ENCODE peak calls at places on chromosomes 5 and 9, in seven cellular contexts. One of them, this sample, is unnamed.

GRCh38 chr5:117955831-117956230 is 1032.5 kb downstream of the DTWD2 start:
- DNase-seq in cerebellar cortex: no peak
- DNase-seq in activated effector memory CD4-positive, alpha-beta T cell treated with Interleukin-2 at 50 U/mL for 16 hours: no peak
- DNase-seq in T-helper 1 cell: no peak
- DNase-seq in GM10248: no peak
- DNase-seq in stimulated activated CD8-positive, alpha-beta memory T cell treated with anti-CD3 and anti-CD28 coated beads, Interleukin-4, amount 100 ng/mL, for 4 hours: no peak
- DNase-seq in putamen: no peak
- DNase-seq in this sample: no peak

GRCh38 chr5:773517-774264 is 10.8 kb downstream of the ZDHHC11B start:
- DNase-seq in activated effector memory CD4-positive, alpha-beta T cell treated with Interleukin-2 at 50 U/mL for 16 hours: no peak
- DNase-seq in putamen: no peak
- DNase-seq in stimulated activated CD8-positive, alpha-beta memory T cell treated with anti-CD3 and anti-CD28 coated beads, Interleukin-4, amount 100 ng/mL, for 4 hours: no peak
- DNase-seq in GM10248: peak; percentile 12
- DNase-seq in cerebellar cortex: no peak
- DNase-seq in T-helper 1 cell: no peak
- DNase-seq in this sample: no peak

GRCh38 chr9:69279084-69279729 is 45.8 kb upstream of the ENTREP1 start:
- DNase-seq in T-helper 1 cell: no peak
- DNase-seq in stimulated activated CD8-positive, alpha-beta memory T cell treated with anti-CD3 and anti-CD28 coated beads, Interleukin-4, amount 100 ng/mL, for 4 hours: no peak
- DNase-seq in GM10248: no peak
- DNase-seq in putamen: no peak
- DNase-seq in activated effector memory CD4-positive, alpha-beta T cell treated with Interleukin-2 at 50 U/mL for 16 hours: no peak
- DNase-seq in cerebellar cortex: no peak
- DNase-seq in this sample: no peak

GRCh38 chr9:18675973-18676372 is 202.0 kb downstream of the ADAMTSL1 start:
- DNase-seq in activated effector memory CD4-positive, alpha-beta T cell treated with Interleukin-2 at 50 U/mL for 16 hours: no peak
- DNase-seq in T-helper 1 cell: no peak
- DNase-seq in GM10248: no peak
- DNase-seq in stimulated activated CD8-positive, alpha-beta memory T cell treated with anti-CD3 and anti-CD28 coated beads, Interleukin-4, amount 100 ng/mL, for 4 hours: no peak
- DNase-seq in cerebellar cortex: no peak
- DNase-seq in putamen: no peak
- DNase-seq in this sample: no peak

GRCh38 chr9:121824651-121825480 is 173.4 kb downstream of the DAB2IP start:
- DNase-seq in cerebellar cortex: no peak
- DNase-seq in activated effector memory CD4-positive, alpha-beta T cell treated with Interleukin-2 at 50 U/mL for 16 hours: no peak
- DNase-seq in T-helper 1 cell: no peak
- DNase-seq in GM10248: no peak
- DNase-seq in stimulated activated CD8-positive, alpha-beta memory T cell treated with anti-CD3 and anti-CD28 coated beads, Interleukin-4, amount 100 ng/mL, for 4 hours: no peak
- DNase-seq in putamen: no peak
- DNase-seq in this sample: no peak

GRCh38 chr5:170581211-170581610 is 77.4 kb downstream of the KCNIP1 start:
- DNase-seq in putamen: no peak
- DNase-seq in GM10248: no peak
- DNase-seq in stimulated activated CD8-positive, alpha-beta memory T cell treated with anti-CD3 and anti-CD28 coated beads, Interleukin-4, amount 100 ng/mL, for 4 hours: no peak
- DNase-seq in T-helper 1 cell: no peak
- DNase-seq in activated effector memory CD4-positive, alpha-beta T cell treated with Interleukin-2 at 50 U/mL for 16 hours: no peak
- DNase-seq in cerebellar cortex: no peak
- DNase-seq in this sample: no peak

GRCh38 chr9:127583605-127584053 is 28.4 kb upstream of the STXBP1 start:
- DNase-seq in activated effector memory CD4-positive, alpha-beta T cell treated with Interleukin-2 at 50 U/mL for 16 hours: no peak
- DNase-seq in T-helper 1 cell: no peak
- DNase-seq in cerebellar cortex: no peak
- DNase-seq in GM10248: no peak
- DNase-seq in putamen: no peak
- DNase-seq in stimulated activated CD8-positive, alpha-beta memory T cell treated with anti-CD3 and anti-CD28 coated beads, Interleukin-4, amount 100 ng/mL, for 4 hours: no peak
- DNase-seq in this sample: no peak

GRCh38 chr9:35616681-35617459 is 1.3 kb downstream of the CD72 start:
- DNase-seq in GM10248: peak; percentile 83
- DNase-seq in T-helper 1 cell: peak; percentile 74
- DNase-seq in putamen: no peak
- DNase-seq in stimulated activated CD8-positive, alpha-beta memory T cell treated with anti-CD3 and anti-CD28 coated beads, Interleukin-4, amount 100 ng/mL, for 4 hours: peak; percentile 34
- DNase-seq in activated effector memory CD4-positive, alpha-beta T cell treated with Interleukin-2 at 50 U/mL for 16 hours: peak; percentile 58
- DNase-seq in cerebellar cortex: no peak
- DNase-seq in this sample: peak; percentile 60

GRCh38 chr5:59034498-59035186 is 451.8 kb downstream of the RAB3C start:
- DNase-seq in putamen: no peak
- DNase-seq in stimulated activated CD8-positive, alpha-beta memory T cell treated with anti-CD3 and anti-CD28 coated beads, Interleukin-4, amount 100 ng/mL, for 4 hours: no peak
- DNase-seq in activated effector memory CD4-positive, alpha-beta T cell treated with Interleukin-2 at 50 U/mL for 16 hours: no peak
- DNase-seq in cerebellar cortex: peak; percentile 37
- DNase-seq in GM10248: peak; percentile 34
- DNase-seq in T-helper 1 cell: peak; percentile 61
- DNase-seq in this sample: peak; percentile 31

GRCh38 chr5:36417668-36418067 is 116.0 kb upstream of the RANBP3L start:
- DNase-seq in T-helper 1 cell: no peak
- DNase-seq in putamen: no peak
- DNase-seq in activated effector memory CD4-positive, alpha-beta T cell treated with Interleukin-2 at 50 U/mL for 16 hours: no peak
- DNase-seq in stimulated activated CD8-positive, alpha-beta memory T cell treated with anti-CD3 and anti-CD28 coated beads, Interleukin-4, amount 100 ng/mL, for 4 hours: no peak
- DNase-seq in cerebellar cortex: no peak
- DNase-seq in GM10248: no peak
- DNase-seq in this sample: no peak

GRCh38 chr5:110817437-110817836 is 78.6 kb downstream of the SLC25A46 start:
- DNase-seq in activated effector memory CD4-positive, alpha-beta T cell treated with Interleukin-2 at 50 U/mL for 16 hours: no peak
- DNase-seq in stimulated activated CD8-positive, alpha-beta memory T cell treated with anti-CD3 and anti-CD28 coated beads, Interleukin-4, amount 100 ng/mL, for 4 hours: no peak
- DNase-seq in putamen: no peak
- DNase-seq in T-helper 1 cell: no peak
- DNase-seq in cerebellar cortex: no peak
- DNase-seq in GM10248: no peak
- DNase-seq in this sample: no peak

GRCh38 chr5:181243521-181244307 is at the start of gene RACK1:
- DNase-seq in putamen: peak; percentile 93
- DNase-seq in stimulated activated CD8-positive, alpha-beta memory T cell treated with anti-CD3 and anti-CD28 coated beads, Interleukin-4, amount 100 ng/mL, for 4 hours: peak; percentile 86
- DNase-seq in T-helper 1 cell: peak; percentile 92
- DNase-seq in GM10248: peak; percentile 89
- DNase-seq in activated effector memory CD4-positive, alpha-beta T cell treated with Interleukin-2 at 50 U/mL for 16 hours: peak; percentile 85
- DNase-seq in cerebellar cortex: peak; percentile 96
- DNase-seq in this sample: peak; percentile 89

GRCh38 chr9:106697390-106697789 is 165.6 kb upstream of the ZNF462 start:
- DNase-seq in GM10248: no peak
- DNase-seq in activated effector memory CD4-positive, alpha-beta T cell treated with Interleukin-2 at 50 U/mL for 16 hours: no peak
- DNase-seq in cerebellar cortex: no peak
- DNase-seq in T-helper 1 cell: no peak
- DNase-seq in stimulated activated CD8-positive, alpha-beta memory T cell treated with anti-CD3 and anti-CD28 coated beads, Interleukin-4, amount 100 ng/mL, for 4 hours: no peak
- DNase-seq in putamen: no peak
- DNase-seq in this sample: no peak

GRCh38 chr5:179777909-179778308 is 15.9 kb upstream of the LTC4S start:
- DNase-seq in putamen: no peak
- DNase-seq in activated effector memory CD4-positive, alpha-beta T cell treated with Interleukin-2 at 50 U/mL for 16 hours: no peak
- DNase-seq in cerebellar cortex: no peak
- DNase-seq in stimulated activated CD8-positive, alpha-beta memory T cell treated with anti-CD3 and anti-CD28 coated beads, Interleukin-4, amount 100 ng/mL, for 4 hours: no peak
- DNase-seq in T-helper 1 cell: no peak
- DNase-seq in GM10248: no peak
- DNase-seq in this sample: no peak

GRCh38 chr5:38291355-38291754 is 33.0 kb downstream of the EGFLAM start:
- DNase-seq in cerebellar cortex: no peak
- DNase-seq in stimulated activated CD8-positive, alpha-beta memory T cell treated with anti-CD3 and anti-CD28 coated beads, Interleukin-4, amount 100 ng/mL, for 4 hours: no peak
- DNase-seq in putamen: no peak
- DNase-seq in T-helper 1 cell: no peak
- DNase-seq in activated effector memory CD4-positive, alpha-beta T cell treated with Interleukin-2 at 50 U/mL for 16 hours: no peak
- DNase-seq in GM10248: no peak
- DNase-seq in this sample: no peak

GRCh38 chr9:10538073-10538472 is 74.7 kb downstream of the PTPRD start:
- DNase-seq in cerebellar cortex: no peak
- DNase-seq in activated effector memory CD4-positive, alpha-beta T cell treated with Interleukin-2 at 50 U/mL for 16 hours: no peak
- DNase-seq in T-helper 1 cell: no peak
- DNase-seq in stimulated activated CD8-positive, alpha-beta memory T cell treated with anti-CD3 and anti-CD28 coated beads, Interleukin-4, amount 100 ng/mL, for 4 hours: no peak
- DNase-seq in GM10248: no peak
- DNase-seq in putamen: no peak
- DNase-seq in this sample: no peak

GRCh38 chr9:7983361-7983974 is 183.9 kb upstream of the DMAC1 start:
- DNase-seq in GM10248: no peak
- DNase-seq in cerebellar cortex: no peak
- DNase-seq in stimulated activated CD8-positive, alpha-beta memory T cell treated with anti-CD3 and anti-CD28 coated beads, Interleukin-4, amount 100 ng/mL, for 4 hours: no peak
- DNase-seq in putamen: peak; percentile 94
- DNase-seq in activated effector memory CD4-positive, alpha-beta T cell treated with Interleukin-2 at 50 U/mL for 16 hours: no peak
- DNase-seq in T-helper 1 cell: no peak
- DNase-seq in this sample: no peak

GRCh38 chr9:19946446-19947109 is 157.7 kb upstream of the SLC24A2 start:
- DNase-seq in stimulated activated CD8-positive, alpha-beta memory T cell treated with anti-CD3 and anti-CD28 coated beads, Interleukin-4, amount 100 ng/mL, for 4 hours: no peak
- DNase-seq in putamen: no peak
- DNase-seq in T-helper 1 cell: peak; percentile 70
- DNase-seq in cerebellar cortex: peak; percentile 25
- DNase-seq in GM10248: no peak
- DNase-seq in activated effector memory CD4-positive, alpha-beta T cell treated with Interleukin-2 at 50 U/mL for 16 hours: no peak
- DNase-seq in this sample: no peak

GRCh38 chr9:121840838-121841760 is 189.7 kb downstream of the DAB2IP start:
- DNase-seq in putamen: peak; percentile 87
- DNase-seq in cerebellar cortex: peak; percentile 76
- DNase-seq in activated effector memory CD4-positive, alpha-beta T cell treated with Interleukin-2 at 50 U/mL for 16 hours: no peak
- DNase-seq in stimulated activated CD8-positive, alpha-beta memory T cell treated with anti-CD3 and anti-CD28 coated beads, Interleukin-4, amount 100 ng/mL, for 4 hours: no peak
- DNase-seq in GM10248: no peak
- DNase-seq in T-helper 1 cell: no peak
- DNase-seq in this sample: no peak

GRCh38 chr9:78089111-78089510 is 57.5 kb upstream of the GNAQ start:
- DNase-seq in GM10248: no peak
- DNase-seq in T-helper 1 cell: no peak
- DNase-seq in stimulated activated CD8-positive, alpha-beta memory T cell treated with anti-CD3 and anti-CD28 coated beads, Interleukin-4, amount 100 ng/mL, for 4 hours: no peak
- DNase-seq in putamen: no peak
- DNase-seq in cerebellar cortex: no peak
- DNase-seq in activated effector memory CD4-positive, alpha-beta T cell treated with Interleukin-2 at 50 U/mL for 16 hours: no peak
- DNase-seq in this sample: no peak

GRCh38 chr9:103203172-103203571 is 208.0 kb downstream of the CYLC2 start:
- DNase-seq in T-helper 1 cell: no peak
- DNase-seq in stimulated activated CD8-positive, alpha-beta memory T cell treated with anti-CD3 and anti-CD28 coated beads, Interleukin-4, amount 100 ng/mL, for 4 hours: no peak
- DNase-seq in putamen: no peak
- DNase-seq in cerebellar cortex: no peak
- DNase-seq in activated effector memory CD4-positive, alpha-beta T cell treated with Interleukin-2 at 50 U/mL for 16 hours: no peak
- DNase-seq in GM10248: no peak
- DNase-seq in this sample: no peak

GRCh38 chr5:170056561-170057267 is 49.0 kb upstream of the FOXI1 start:
- DNase-seq in T-helper 1 cell: no peak
- DNase-seq in activated effector memory CD4-positive, alpha-beta T cell treated with Interleukin-2 at 50 U/mL for 16 hours: no peak
- DNase-seq in putamen: no peak
- DNase-seq in stimulated activated CD8-positive, alpha-beta memory T cell treated with anti-CD3 and anti-CD28 coated beads, Interleukin-4, amount 100 ng/mL, for 4 hours: no peak
- DNase-seq in GM10248: no peak
- DNase-seq in cerebellar cortex: no peak
- DNase-seq in this sample: no peak

GRCh38 chr9:3330792-3331420 is 194.9 kb downstream of the RFX3 start:
- DNase-seq in GM10248: no peak
- DNase-seq in cerebellar cortex: no peak
- DNase-seq in stimulated activated CD8-positive, alpha-beta memory T cell treated with anti-CD3 and anti-CD28 coated beads, Interleukin-4, amount 100 ng/mL, for 4 hours: no peak
- DNase-seq in putamen: no peak
- DNase-seq in activated effector memory CD4-positive, alpha-beta T cell treated with Interleukin-2 at 50 U/mL for 16 hours: no peak
- DNase-seq in T-helper 1 cell: no peak
- DNase-seq in this sample: no peak

GRCh38 chr5:72179816-72180440 is 72.7 kb downstream of the MAP1B start:
- DNase-seq in T-helper 1 cell: no peak
- DNase-seq in putamen: no peak
- DNase-seq in stimulated activated CD8-positive, alpha-beta memory T cell treated with anti-CD3 and anti-CD28 coated beads, Interleukin-4, amount 100 ng/mL, for 4 hours: no peak
- DNase-seq in activated effector memory CD4-positive, alpha-beta T cell treated with Interleukin-2 at 50 U/mL for 16 hours: no peak
- DNase-seq in cerebellar cortex: peak; percentile 86
- DNase-seq in GM10248: no peak
- DNase-seq in this sample: no peak

GRCh38 chr9:123131258-123131657 is 97.8 kb downstream of the GPR21 start:
- DNase-seq in cerebellar cortex: no peak
- DNase-seq in stimulated activated CD8-positive, alpha-beta memory T cell treated with anti-CD3 and anti-CD28 coated beads, Interleukin-4, amount 100 ng/mL, for 4 hours: no peak
- DNase-seq in putamen: no peak
- DNase-seq in GM10248: no peak
- DNase-seq in T-helper 1 cell: no peak
- DNase-seq in activated effector memory CD4-positive, alpha-beta T cell treated with Interleukin-2 at 50 U/mL for 16 hours: no peak
- DNase-seq in this sample: no peak

GRCh38 chr9:75644649-75645048 is 245.8 kb upstream of the PCSK5 start:
- DNase-seq in stimulated activated CD8-positive, alpha-beta memory T cell treated with anti-CD3 and anti-CD28 coated beads, Interleukin-4, amount 100 ng/mL, for 4 hours: no peak
- DNase-seq in putamen: no peak
- DNase-seq in cerebellar cortex: no peak
- DNase-seq in T-helper 1 cell: no peak
- DNase-seq in activated effector memory CD4-positive, alpha-beta T cell treated with Interleukin-2 at 50 U/mL for 16 hours: no peak
- DNase-seq in GM10248: no peak
- DNase-seq in this sample: no peak

GRCh38 chr9:135526730-135527571 is 5.7 kb downstream of the LCN1 start:
- DNase-seq in stimulated activated CD8-positive, alpha-beta memory T cell treated with anti-CD3 and anti-CD28 coated beads, Interleukin-4, amount 100 ng/mL, for 4 hours: no peak
- DNase-seq in cerebellar cortex: no peak
- DNase-seq in T-helper 1 cell: no peak
- DNase-seq in putamen: no peak
- DNase-seq in GM10248: no peak
- DNase-seq in activated effector memory CD4-positive, alpha-beta T cell treated with Interleukin-2 at 50 U/mL for 16 hours: no peak
- DNase-seq in this sample: no peak

GRCh38 chr9:113482341-113482740 is 18.8 kb downstream of the RGS3 start:
- DNase-seq in T-helper 1 cell: no peak
- DNase-seq in cerebellar cortex: no peak
- DNase-seq in putamen: no peak
- DNase-seq in stimulated activated CD8-positive, alpha-beta memory T cell treated with anti-CD3 and anti-CD28 coated beads, Interleukin-4, amount 100 ng/mL, for 4 hours: no peak
- DNase-seq in GM10248: no peak
- DNase-seq in activated effector memory CD4-positive, alpha-beta T cell treated with Interleukin-2 at 50 U/mL for 16 hours: no peak
- DNase-seq in this sample: no peak

GRCh38 chr5:134141346-134142050 is 27.0 kb downstream of the TCF7 start:
- DNase-seq in T-helper 1 cell: no peak
- DNase-seq in putamen: no peak
- DNase-seq in cerebellar cortex: no peak
- DNase-seq in GM10248: no peak
- DNase-seq in stimulated activated CD8-positive, alpha-beta memory T cell treated with anti-CD3 and anti-CD28 coated beads, Interleukin-4, amount 100 ng/mL, for 4 hours: no peak
- DNase-seq in activated effector memory CD4-positive, alpha-beta T cell treated with Interleukin-2 at 50 U/mL for 16 hours: no peak
- DNase-seq in this sample: peak; percentile 3

GRCh38 chr9:99023831-99024230 is 80.1 kb downstream of the COL15A1 start:
- DNase-seq in stimulated activated CD8-positive, alpha-beta memory T cell treated with anti-CD3 and anti-CD28 coated beads, Interleukin-4, amount 100 ng/mL, for 4 hours: no peak
- DNase-seq in cerebellar cortex: no peak
- DNase-seq in putamen: no peak
- DNase-seq in T-helper 1 cell: no peak
- DNase-seq in activated effector memory CD4-positive, alpha-beta T cell treated with Interleukin-2 at 50 U/mL for 16 hours: no peak
- DNase-seq in GM10248: no peak
- DNase-seq in this sample: no peak

GRCh38 chr5:129724222-129724621 is 23.7 kb upstream of the MINAR2 start:
- DNase-seq in activated effector memory CD4-positive, alpha-beta T cell treated with Interleukin-2 at 50 U/mL for 16 hours: no peak
- DNase-seq in stimulated activated CD8-positive, alpha-beta memory T cell treated with anti-CD3 and anti-CD28 coated beads, Interleukin-4, amount 100 ng/mL, for 4 hours: no peak
- DNase-seq in T-helper 1 cell: no peak
- DNase-seq in cerebellar cortex: no peak
- DNase-seq in putamen: no peak
- DNase-seq in GM10248: no peak
- DNase-seq in this sample: no peak

GRCh38 chr5:124461110-124461509 is 285.3 kb downstream of the ZNF608 start:
- DNase-seq in cerebellar cortex: no peak
- DNase-seq in GM10248: no peak
- DNase-seq in putamen: no peak
- DNase-seq in activated effector memory CD4-positive, alpha-beta T cell treated with Interleukin-2 at 50 U/mL for 16 hours: no peak
- DNase-seq in stimulated activated CD8-positive, alpha-beta memory T cell treated with anti-CD3 and anti-CD28 coated beads, Interleukin-4, amount 100 ng/mL, for 4 hours: no peak
- DNase-seq in T-helper 1 cell: no peak
- DNase-seq in this sample: no peak

GRCh38 chr5:61132559-61132958 is 29.7 kb downstream of the SMIM15 start:
- DNase-seq in putamen: no peak
- DNase-seq in stimulated activated CD8-positive, alpha-beta memory T cell treated with anti-CD3 and anti-CD28 coated beads, Interleukin-4, amount 100 ng/mL, for 4 hours: no peak
- DNase-seq in GM10248: no peak
- DNase-seq in activated effector memory CD4-positive, alpha-beta T cell treated with Interleukin-2 at 50 U/mL for 16 hours: no peak
- DNase-seq in cerebellar cortex: no peak
- DNase-seq in T-helper 1 cell: no peak
- DNase-seq in this sample: no peak

GRCh38 chr9:126126012-126126411 is 200.6 kb upstream of the MVB12B start:
- DNase-seq in putamen: no peak
- DNase-seq in activated effector memory CD4-positive, alpha-beta T cell treated with Interleukin-2 at 50 U/mL for 16 hours: no peak
- DNase-seq in GM10248: peak; percentile 2
- DNase-seq in cerebellar cortex: no peak
- DNase-seq in stimulated activated CD8-positive, alpha-beta memory T cell treated with anti-CD3 and anti-CD28 coated beads, Interleukin-4, amount 100 ng/mL, for 4 hours: no peak
- DNase-seq in T-helper 1 cell: no peak
- DNase-seq in this sample: no peak

GRCh38 chr5:54221096-54221495 is 89.3 kb downstream of the ARL15 start:
- DNase-seq in T-helper 1 cell: no peak
- DNase-seq in putamen: no peak
- DNase-seq in GM10248: no peak
- DNase-seq in stimulated activated CD8-positive, alpha-beta memory T cell treated with anti-CD3 and anti-CD28 coated beads, Interleukin-4, amount 100 ng/mL, for 4 hours: no peak
- DNase-seq in activated effector memory CD4-positive, alpha-beta T cell treated with Interleukin-2 at 50 U/mL for 16 hours: no peak
- DNase-seq in cerebellar cortex: no peak
- DNase-seq in this sample: no peak

GRCh38 chr5:145980718-145981117 is 44.3 kb downstream of the SH3RF2 start:
- DNase-seq in putamen: no peak
- DNase-seq in T-helper 1 cell: no peak
- DNase-seq in activated effector memory CD4-positive, alpha-beta T cell treated with Interleukin-2 at 50 U/mL for 16 hours: no peak
- DNase-seq in cerebellar cortex: no peak
- DNase-seq in stimulated activated CD8-positive, alpha-beta memory T cell treated with anti-CD3 and anti-CD28 coated beads, Interleukin-4, amount 100 ng/mL, for 4 hours: no peak
- DNase-seq in GM10248: no peak
- DNase-seq in this sample: no peak

GRCh38 chr5:57417320-57417719 is 65.3 kb downstream of the ACTBL2 start:
- DNase-seq in cerebellar cortex: no peak
- DNase-seq in putamen: no peak
- DNase-seq in GM10248: no peak
- DNase-seq in T-helper 1 cell: no peak
- DNase-seq in activated effector memory CD4-positive, alpha-beta T cell treated with Interleukin-2 at 50 U/mL for 16 hours: no peak
- DNase-seq in stimulated activated CD8-positive, alpha-beta memory T cell treated with anti-CD3 and anti-CD28 coated beads, Interleukin-4, amount 100 ng/mL, for 4 hours: no peak
- DNase-seq in this sample: no peak